ENCODE peak calls at places on chromosomes 16 and 17, in nine cellular contexts. Q is SHP77 treated with DMSO at 0.1 percent for 48 hours, B is left lobe of liver, Y is fibroblast of the aortic adventitia, O is GM12865, I is posterior cingulate gyrus, N is Caco-2, H is heart right ventricle, E is heart left ventricle. C is an unnamed sample.

GRCh38 chr16:49382916-49383315 is 9.3 kb downstream of the C16orf78 start:
- DNase-seq in O (peak), I (no peak), B (no peak), N (peak), E (no peak), Y (no peak), Q (no peak), H (no peak), C (no peak)

GRCh38 chr16:67392301-67393059 is 818 bp downstream of the TPPP3 start:
- DNase-seq in I (no peak), Y (no peak), B (no peak), Q (no peak), H (no peak), E (no peak), O (no peak), N (no peak), C (peak)

GRCh38 chr17:31401456-31402254 is 10.2 kb downstream of the RAB11FIP4 start:
- DNase-seq in Y (no peak), E (no peak), H (no peak), B (no peak), N (no peak), Q (no peak), O (no peak), I (no peak), C (no peak)

GRCh38 chr17:41917957-41918391 is 777 bp downstream of the ACLY start:
- DNase-seq in B (peak), H (peak), Y (peak), E (peak), I (no peak), N (no peak), Q (no peak), O (peak), C (peak)

GRCh38 chr17:2709173-2709661 is 2.3 kb downstream of the CLUH start:
- DNase-seq in Q (no peak), Y (peak), N (peak), B (peak), I (no peak), E (no peak), O (peak), H (no peak), C (peak)

GRCh38 chr16:31138621-31139578 is 3.4 kb upstream of the PRSS8 start:
- DNase-seq in B (no peak), H (peak), Y (peak), O (no peak), N (peak), Q (no peak), I (no peak), E (no peak), C (peak)

GRCh38 chr16:80231118-80231515 is 309.7 kb upstream of the DYNLRB2 start:
- DNase-seq in Y (peak), N (no peak), E (no peak), Q (no peak), I (no peak), B (no peak), H (no peak), O (no peak), C (no peak)

GRCh38 chr16:76190480-76190879 is 86.7 kb upstream of the CNTNAP4 start:
- DNase-seq in E (no peak), B (no peak), H (no peak), N (no peak), O (no peak), I (no peak), Y (no peak), Q (no peak), C (no peak)

GRCh38 chr16:77335652-77336234 is 99.1 kb downstream of the ADAMTS18 start:
- DNase-seq in N (peak), Q (no peak), E (no peak), I (no peak), Y (peak), O (no peak), H (no peak), B (no peak), C (no peak)

GRCh38 chr17:77845541-77846225 is 112.8 kb upstream of the TNRC6C start:
- DNase-seq in Q (no peak), H (no peak), I (no peak), O (no peak), N (no peak), E (no peak), B (no peak), Y (no peak), C (peak)

GRCh38 chr17:36034127-36034526 is 16.4 kb upstream of the CCL23 start:
- DNase-seq in B (no peak), Y (no peak), N (no peak), E (no peak), O (peak), H (no peak), I (no peak), Q (no peak), C (no peak)

GRCh38 chr17:68711858-68712257 is 110.7 kb upstream of the FAM20A start:
- DNase-seq in Y (peak), O (no peak), Q (no peak), E (no peak), N (no peak), B (no peak), H (no peak), I (no peak), C (no peak)

GRCh38 chr17:40069751-40070643 is 7.2 kb downstream of the THRA start:
- DNase-seq in N (no peak), Q (peak), I (no peak), B (no peak), E (peak), H (peak), Y (peak), O (peak), C (no peak)

GRCh38 chr16:72877374-72878028 is 170.4 kb downstream of the ZFHX3 start:
- DNase-seq in O (no peak), Y (peak), H (no peak), Q (no peak), E (no peak), B (no peak), N (peak), I (no peak), C (no peak)

GRCh38 chr16:20941635-20941926 is 41.0 kb downstream of the LYRM1 start:
- DNase-seq in Q (no peak), Y (no peak), O (no peak), E (no peak), B (no peak), I (no peak), H (no peak), N (no peak), C (no peak)

GRCh38 chr16:4465977-4466779 is 8.2 kb downstream of the NMRAL1 start:
- DNase-seq in E (peak), H (peak), I (no peak), B (no peak), Y (peak), Q (no peak), N (no peak), O (no peak), C (no peak)

GRCh38 chr17:5492970-5493369 is 6.6 kb downstream of the MIS12 start:
- DNase-seq in B (no peak), O (no peak), Q (no peak), Y (no peak), I (no peak), E (no peak), H (no peak), N (no peak), C (no peak)

GRCh38 chr17:3773511-3773910 is 27.5 kb downstream of the ITGAE start:
- DNase-seq in O (no peak), H (no peak), B (no peak), I (no peak), Y (peak), N (no peak), Q (no peak), E (no peak), C (no peak)

GRCh38 chr16:4342866-4343744 is 8.0 kb downstream of the PAM16 start:
- DNase-seq in H (no peak), E (no peak), O (no peak), Y (no peak), N (no peak), B (no peak), I (no peak), Q (no peak), C (peak)

GRCh38 chr17:31492880-31493655 is 101.6 kb downstream of the RAB11FIP4 start:
- DNase-seq in Y (no peak), B (no peak), N (no peak), I (no peak), Q (no peak), E (no peak), O (peak), H (no peak), C (peak)